ENCODE peak calls at places on chromosomes 3 and 15, in eight cellular contexts. D, A, Q, L, B, E, P and Z are unnamed samples.

GRCh38 chr3:30097022-30097650 is 509.3 kb upstream of the TGFBR2 start:
- DNase-seq in P (no peak), D (no peak), L (no peak), B (no peak), E (no peak), A (no peak), Q (no peak), Z (no peak)

GRCh38 chr3:96931491-96931890 is 117.1 kb downstream of the EPHA6 start:
- DNase-seq in D (no peak), P (no peak), A (no peak), Q (no peak), E (no peak), L (no peak), B (no peak), Z (no peak)

GRCh38 chr3:176905331-176905730 is 292.0 kb downstream of the TBL1XR1 start:
- DNase-seq in B (no peak), P (no peak), L (no peak), A (no peak), E (no peak), Q (peak; percentile 23), D (no peak), Z (no peak)

GRCh38 chr3:72306800-72307341 is 521.9 kb upstream of the PROK2 start:
- DNase-seq in B (no peak), A (peak; percentile 49), Q (no peak), L (no peak), E (peak; percentile 53), D (no peak), P (no peak), Z (no peak)

GRCh38 chr3:133490468-133491351 is 82.8 kb upstream of the CDV3 start:
- DNase-seq in A (no peak), B (no peak), L (no peak), D (no peak), Q (no peak), P (no peak), E (no peak), Z (no peak)

GRCh38 chr3:175869398-175869797 is 1010.3 kb downstream of the NAALADL2 start:
- DNase-seq in B (no peak), P (no peak), A (no peak), L (no peak), D (no peak), E (no peak), Q (no peak), Z (no peak)

GRCh38 chr15:59644757-59645156 is 12.6 kb downstream of the GTF2A2 start:
- DNase-seq in B (no peak), Q (no peak), A (peak; percentile 12), E (no peak), L (no peak), D (no peak), P (no peak), Z (no peak)

GRCh38 chr3:44992555-44993470 is 16.8 kb downstream of the EXOSC7 start:
- DNase-seq in P (no peak), E (no peak), D (peak; percentile 43), A (peak; percentile 47), B (peak; percentile 58), Q (no peak), L (no peak), Z (no peak)

GRCh38 chr15:72685301-72685924 is 569 bp downstream of the HIGD2B start:
- DNase-seq in E (no peak), L (no peak), Q (no peak), A (no peak), P (no peak), B (no peak), D (no peak), Z (no peak)

GRCh38 chr15:92385096-92385495 is 8.6 kb upstream of the ST8SIA2 start:
- DNase-seq in E (no peak), D (no peak), L (no peak), A (no peak), Q (no peak), B (no peak), P (no peak), Z (no peak)

GRCh38 chr3:123809597-123809996 is 74.5 kb downstream of the MYLK start:
- DNase-seq in L (no peak), Q (no peak), P (no peak), B (no peak), E (no peak), D (no peak), A (peak; percentile 82), Z (no peak)

GRCh38 chr3:66809579-66809958 is 188.5 kb upstream of the KBTBD8 start:
- DNase-seq in L (no peak), P (no peak), B (no peak), A (no peak), D (no peak), E (no peak), Q (no peak), Z (no peak)

GRCh38 chr3:43362961-43363360 is 76.6 kb downstream of the SNRK start:
- DNase-seq in L (no peak), E (no peak), Q (no peak), B (peak; percentile 31), A (no peak), D (no peak), P (no peak), Z (no peak)

GRCh38 chr15:34275154-34275553 is 50.3 kb downstream of the EMC4 start:
- DNase-seq in P (no peak), E (no peak), Q (no peak), A (peak; percentile 26), L (peak; percentile 34), B (no peak), D (no peak), Z (no peak)

GRCh38 chr3:48018841-48019240 is 2.6 kb upstream of the MAP4 start:
- DNase-seq in D (no peak), L (peak; percentile 69), E (no peak), P (no peak), B (no peak), A (peak; percentile 70), Q (peak; percentile 30), Z (no peak)

GRCh38 chr15:84840741-84841429 is 23.7 kb downstream of the ALPK3 start:
- DNase-seq in L (peak; percentile 47), A (peak; percentile 50), P (no peak), B (peak; percentile 95), Q (peak; percentile 79), D (no peak), E (peak; percentile 74), Z (no peak)

GRCh38 chr15:98949624-98950023 is 58.0 kb downstream of the PGPEP1L start:
- DNase-seq in L (no peak), E (no peak), Q (no peak), D (no peak), P (no peak), B (no peak), A (no peak), Z (no peak)

GRCh38 chr3:194189243-194189791 is 53.4 kb downstream of the HES1 start:
- DNase-seq in A (peak; percentile 11), L (no peak), P (no peak), E (no peak), B (no peak), D (no peak), Q (no peak), Z (no peak)

GRCh38 chr3:25084016-25084415 is 344.0 kb upstream of the RARB start:
- DNase-seq in A (peak; percentile 8), Q (no peak), D (peak; percentile 10), P (no peak), B (no peak), E (no peak), L (no peak), Z (no peak)

GRCh38 chr3:100954990-100955389 is 38.2 kb downstream of the ABI3BP start:
- DNase-seq in Q (peak; percentile 28), L (peak; percentile 95), D (no peak), P (no peak), E (peak; percentile 32), A (peak; percentile 94), B (no peak), Z (no peak)

GRCh38 chr15:88912500-88912921 is 668 bp downstream of the MFGE8 start:
- DNase-seq in Q (no peak), D (peak; percentile 34), E (peak; percentile 67), A (peak; percentile 51), L (no peak), P (no peak), B (no peak), Z (no peak)

GRCh38 chr3:168952551-168952950 is 711.0 kb downstream of the MECOM start:
- DNase-seq in B (no peak), Q (no peak), P (no peak), L (peak; percentile 36), A (peak; percentile 66), E (no peak), D (no peak), Z (no peak)
- TF ChIP-seq CTCF in B (no peak), Q (peak; percentile 24), P (peak; percentile 50), L (peak; percentile 21), A (peak; percentile 41), E (peak; percentile 19), D (no peak), Z (peak; percentile 24)

GRCh38 chr15:42373936-42374335 is 14.6 kb downstream of the CAPN3 start:
- DNase-seq in D (no peak), B (peak; percentile 2), Q (no peak), L (no peak), A (no peak), E (no peak), P (no peak), Z (no peak)

GRCh38 chr15:42374810-42375209 is 15.5 kb downstream of the CAPN3 start:
- DNase-seq in P (no peak), Q (no peak), A (no peak), E (no peak), L (no peak), B (peak; percentile 11), D (no peak), Z (no peak)

GRCh38 chr15:42373274-42373673 is 14.0 kb downstream of the CAPN3 start:
- DNase-seq in Q (no peak), A (no peak), B (peak; percentile 56), L (no peak), P (no peak), D (no peak), E (no peak), Z (no peak)

GRCh38 chr15:42368096-42368495 is 8.8 kb downstream of the CAPN3 start:
- DNase-seq in L (no peak), A (peak; percentile 62), B (no peak), D (no peak), Q (no peak), P (peak; percentile 6), E (no peak), Z (no peak)

GRCh38 chr15:42371125-42371524 is 11.8 kb downstream of the CAPN3 start:
- DNase-seq in A (peak; percentile 58), P (no peak), Q (no peak), D (no peak), L (peak; percentile 26), B (no peak), E (no peak), Z (no peak)
- TF ChIP-seq CTCF in A (peak; percentile 40), P (no peak), Q (no peak), D (no peak), L (no peak), B (no peak), E (no peak), Z (no peak)

GRCh38 chr15:61621146-61621545 is 392.0 kb upstream of the RORA start:
- DNase-seq in A (peak; percentile 37), E (no peak), Q (no peak), L (no peak), D (peak; percentile 51), P (no peak), B (peak; percentile 55), Z (no peak)
- TF ChIP-seq CTCF in A (peak; percentile 65), E (peak; percentile 18), Q (peak; percentile 58), L (peak; percentile 24), D (peak; percentile 59), P (peak; percentile 48), B (peak; percentile 9), Z (peak; percentile 73)

DNA sequence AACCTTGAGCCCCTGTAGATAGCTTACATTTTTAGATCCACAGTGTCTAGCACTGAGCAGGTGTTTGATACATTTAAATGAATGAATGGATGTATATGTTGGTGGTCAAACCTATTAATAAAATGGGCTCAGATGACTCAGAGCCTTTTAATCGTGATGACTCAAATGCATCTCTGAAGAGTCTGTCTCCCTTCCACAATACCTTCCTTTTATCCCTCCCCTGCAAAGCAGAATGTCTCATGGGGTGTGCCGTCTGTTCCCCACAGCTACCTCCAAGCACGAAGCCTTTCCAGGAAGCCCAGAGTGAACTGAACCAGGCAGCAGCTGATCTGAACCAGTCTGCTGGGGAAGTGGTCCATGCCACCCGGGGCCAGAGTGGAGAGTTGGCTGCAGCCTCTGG is 303.5 kb upstream of the TPM1 start:
- DNase-seq in E (no peak), B (no peak), D (no peak), A (no peak), L (peak; percentile 45), Q (no peak), P (no peak), Z (no peak)
- TF ChIP-seq CTCF in E (no peak), B (no peak), D (no peak), A (no peak), L (no peak), Q (no peak), P (no peak), Z (no peak)